ENCODE peak calls at places on chromosomes 3 and 15, in seven cellular contexts. J is IMR-90, V is mesendoderm, P is H1, H is trophoblast cell, W is H9, E is mesenchymal stem cell. S is an unnamed sample.

GRCh38 chr15:73305331-73306211 is 63.2 kb downstream of the HCN4 start:
- DNase-seq in J (peak; percentile 65), V (peak; percentile 88), P (peak; percentile 39), H (peak; percentile 52), W (peak; percentile 74), E (peak; percentile 73), S (peak; percentile 63)

GRCh38 chr15:39595621-39596221 is 14.8 kb downstream of the THBS1 start:
- DNase-seq in J (peak; percentile 43), V (no peak), P (no peak), H (no peak), W (no peak), E (peak; percentile 50), S (no peak)

GRCh38 chr15:38577405-38577987 is 12.9 kb upstream of the RASGRP1 start:
- DNase-seq in J (no peak), V (no peak), P (no peak), H (no peak), W (no peak), E (no peak), S (no peak)

GRCh38 chr15:75145027-75145841 is 56.4 kb upstream of the C15orf39 start:
- DNase-seq in J (no peak), V (no peak), P (no peak), H (no peak), W (no peak), E (no peak), S (no peak)

GRCh38 chr15:85112997-85113396 is 131.3 kb downstream of the PDE8A start:
- DNase-seq in J (no peak), V (no peak), P (no peak), H (no peak), W (no peak), E (no peak), S (no peak)

GRCh38 chr3:194135806-194136518 is at the start of gene HES1:
- DNase-seq in J (peak; percentile 97), V (peak; percentile 99), P (peak; percentile 91), H (peak; percentile 97), W (peak; percentile 97), E (peak; percentile 99), S (peak; percentile 96)

GRCh38 chr15:66698318-66698961 is 3.6 kb upstream of the SMAD6 start:
- DNase-seq in J (peak; percentile 56), V (peak; percentile 96), P (peak; percentile 47), H (peak; percentile 74), W (peak; percentile 83), E (peak; percentile 80), S (peak; percentile 54)

GRCh38 chr3:15809313-15809712 is 11.5 kb upstream of the ANKRD28 start:
- DNase-seq in J (no peak), V (no peak), P (no peak), H (no peak), W (no peak), E (no peak), S (no peak)

GRCh38 chr3:29275309-29275708 is 5.6 kb upstream of the RBMS3 start:
- DNase-seq in J (peak; percentile 61), V (no peak), P (no peak), H (no peak), W (no peak), E (no peak), S (no peak)

GRCh38 chr3:108127301-108127988 is 36.6 kb upstream of the CD47 start:
- DNase-seq in J (no peak), V (peak; percentile 32), P (no peak), H (no peak), W (no peak), E (no peak), S (no peak)

GRCh38 chr3:72665701-72666443 is 182.4 kb downstream of the SHQ1 start:
- DNase-seq in J (no peak), V (peak; percentile 95), P (no peak), H (no peak), W (peak; percentile 37), E (peak; percentile 28), S (no peak)
- H3K18ac ChIP-seq in J (no peak overlapping the region), V (no peak overlapping the region), P (no peak overlapping the region), H (no peak overlapping the region), W (no peak overlapping the region), E (no peak overlapping the region), S (no peak overlapping the region)

DNA sequence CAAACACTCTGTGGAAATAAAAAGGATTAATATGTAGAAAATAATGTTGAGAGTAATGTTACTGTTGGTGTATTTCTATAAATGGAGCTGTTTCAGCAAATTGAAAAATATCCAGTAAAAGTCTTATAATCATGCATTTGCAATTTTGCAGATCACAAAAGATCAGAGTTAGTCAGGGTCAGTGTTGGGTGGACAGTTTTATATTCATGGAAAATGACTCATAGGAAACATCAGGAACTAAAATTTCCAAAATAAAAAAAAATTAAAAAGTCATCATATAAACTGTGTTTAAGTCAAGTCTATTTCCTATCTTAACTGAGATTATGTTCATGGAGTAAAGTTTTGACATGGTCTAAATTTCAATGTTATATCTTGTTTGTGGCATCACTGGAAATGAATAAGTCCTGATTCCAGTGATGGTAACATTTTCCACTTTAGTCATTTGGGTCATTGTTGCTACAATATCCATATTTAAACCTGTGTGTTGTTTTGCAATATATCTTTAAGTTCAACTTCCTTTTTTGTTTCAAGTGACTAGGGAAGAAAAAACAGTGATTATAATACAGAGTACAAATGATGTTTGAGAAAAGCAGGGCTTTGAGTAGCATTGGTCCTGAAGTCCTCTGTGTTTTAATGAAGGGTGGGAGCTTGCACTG is 37.8 kb downstream of the MITF start:
- DNase-seq in J (no peak), V (no peak), P (no peak), H (no peak), W (no peak), E (no peak), S (no peak)
- H3K4ac ChIP-seq in J (no peak overlapping the region), V (no peak overlapping the region), P (no peak overlapping the region), H (no peak overlapping the region), W (no peak overlapping the region), E (no peak overlapping the region), S (no peak overlapping the region)

GRCh38 chr3:183807881-183808280 is 17.5 kb downstream of the MAP6D1 start:
- DNase-seq in J (no peak), V (no peak), P (no peak), H (no peak), W (no peak), E (no peak), S (no peak)

GRCh38 chr3:183799471-183799870 is 25.9 kb downstream of the MAP6D1 start:
- DNase-seq in J (no peak), V (no peak), P (no peak), H (no peak), W (no peak), E (no peak), S (no peak)

GRCh38 chr3:183807329-183807728 is 18.0 kb downstream of the MAP6D1 start:
- DNase-seq in J (no peak), V (no peak), P (no peak), H (no peak), W (no peak), E (no peak), S (no peak)

GRCh38 chr3:183800221-183800863 is 25.0 kb downstream of the MAP6D1 start:
- DNase-seq in J (no peak), V (no peak), P (no peak), H (no peak), W (no peak), E (no peak), S (no peak)

DNA sequence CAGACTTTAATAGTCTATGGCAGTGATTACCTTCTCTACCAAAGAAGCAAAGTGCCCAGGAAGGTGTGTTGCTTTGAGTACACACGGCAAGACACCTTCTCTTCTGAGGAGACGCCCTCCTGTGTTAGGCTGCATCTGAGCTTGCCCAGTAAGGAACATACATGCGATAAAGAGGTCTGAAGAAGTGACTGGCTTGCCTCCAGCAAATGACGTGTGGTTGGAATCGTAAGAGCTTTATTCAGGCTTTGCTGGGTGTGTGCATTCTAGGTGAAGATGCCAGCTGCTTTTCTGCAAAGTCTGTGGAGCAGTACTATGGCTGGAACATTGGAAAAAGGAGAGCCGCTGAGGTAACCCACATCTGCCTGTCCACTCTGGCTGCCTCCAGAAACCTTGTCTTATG is 22.4 kb downstream of the MAP6D1 start:
- DNase-seq in J (no peak), V (no peak), P (no peak), H (no peak), W (no peak), E (no peak), S (no peak)
- H2BK5ac ChIP-seq in J (no peak overlapping the region), V (no peak overlapping the region), P (no peak overlapping the region), H (no peak overlapping the region), W (no peak overlapping the region), E (no peak overlapping the region), S (no peak overlapping the region)

GRCh38 chr3:175240928-175241327 is 381.8 kb downstream of the NAALADL2 start:
- DNase-seq in J (no peak), V (no peak), P (no peak), H (no peak), W (no peak), E (no peak), S (no peak)
- H3K18ac ChIP-seq in J (no peak overlapping the region), V (no peak overlapping the region), P (no peak overlapping the region), H (no peak overlapping the region), W (no peak overlapping the region), E (no peak overlapping the region), S (no peak overlapping the region)

DNA sequence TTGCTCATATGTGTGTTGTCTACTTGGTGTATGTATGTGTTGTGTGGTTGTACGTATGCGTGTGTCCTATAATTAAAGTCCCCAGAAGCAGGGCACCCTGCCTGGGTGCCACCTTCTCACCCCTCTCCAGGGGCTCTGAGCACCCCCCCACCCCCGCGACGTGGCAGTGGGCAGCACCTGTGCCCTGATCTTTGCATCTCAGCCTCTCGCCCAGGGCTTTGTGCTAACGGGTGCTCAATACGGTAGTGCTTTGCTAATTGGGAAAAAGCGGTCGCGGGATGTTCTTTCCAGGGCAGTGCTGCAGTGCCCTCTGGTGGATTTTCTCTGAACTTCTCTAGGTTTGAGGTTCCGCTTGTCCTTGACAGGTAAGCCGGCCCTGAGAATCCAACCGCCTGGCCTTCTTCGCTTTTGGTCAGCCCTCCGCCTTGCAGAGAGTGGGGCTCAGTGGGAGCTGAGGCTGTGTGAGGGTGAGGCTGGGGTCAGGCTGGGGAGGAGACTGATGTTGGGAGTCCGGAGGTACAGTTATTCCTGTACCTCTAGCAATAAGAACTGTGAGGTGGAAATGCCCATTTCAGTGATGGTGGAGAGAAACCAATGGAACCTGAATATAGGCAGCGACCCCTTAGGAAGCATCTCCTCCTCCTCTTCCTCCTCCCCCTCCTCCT is 17.6 kb upstream of the EPHB3 start:
- DNase-seq in J (peak; percentile 69), V (peak; percentile 95), P (no peak), H (peak; percentile 88), W (peak; percentile 89), E (peak; percentile 78), S (peak; percentile 91)
- H3K4ac ChIP-seq in J (no peak overlapping the region), V (no peak overlapping the region), P (no peak overlapping the region), H (no peak overlapping the region), W (no peak overlapping the region), E (no peak overlapping the region), S (no peak overlapping the region)

GRCh38 chr3:61948699-61949305 is 387.4 kb downstream of the PTPRG start:
- DNase-seq in J (no peak), V (no peak), P (no peak), H (no peak), W (no peak), E (no peak), S (no peak)
- H2BK5ac ChIP-seq in J (no peak overlapping the region), V (no peak overlapping the region), P (no peak overlapping the region), H (no peak overlapping the region), W (no peak overlapping the region), E (no peak overlapping the region), S (no peak overlapping the region)

GRCh38 chr3:120614765-120615164 is 18.6 kb downstream of the NDUFB4 start:
- DNase-seq in J (no peak), V (no peak), P (no peak), H (no peak), W (no peak), E (no peak), S (no peak)
- H3K18ac ChIP-seq in J (no peak overlapping the region), V (no peak overlapping the region), P (no peak overlapping the region), H (no peak overlapping the region), W (no peak overlapping the region), E (no peak overlapping the region), S (no peak overlapping the region)

GRCh38 chr3:162492446-162493081 is 996.0 kb downstream of the OTOL1 start:
- DNase-seq in J (peak; percentile 84), V (no peak), P (no peak), H (peak; percentile 7), W (no peak), E (peak; percentile 47), S (no peak)
- H3K4ac ChIP-seq in J (peak overlapping the region; percentile 26), V (no peak overlapping the region), P (no peak overlapping the region), H (no peak overlapping the region), W (no peak overlapping the region), E (peak overlapping the region; percentile 75), S (no peak overlapping the region)

S was measured in neuronal stem cell.